ENCODE peak calls at places on chromosomes 2 and 18, in eight cellular contexts. One of them, this sample, is unnamed.

GRCh38 chr2:12202301-12202700 is 455.9 kb downstream of the LPIN1 start:
- DNase-seq in GM13976: no peak
- DNase-seq in neural progenitor cell: no peak
- DNase-seq in H9: no peak
- DNase-seq in spleen: no peak
- DNase-seq in cardiac fibroblast: peak; percentile 91
- DNase-seq in ascending aorta: no peak
- DNase-seq in mesothelial cell of epicardium: no peak
- DNase-seq in this sample: peak; percentile 90

GRCh38 chr2:173979721-173980351 is 14.7 kb upstream of the SP3 start:
- DNase-seq in GM13976: no peak
- DNase-seq in neural progenitor cell: no peak
- DNase-seq in mesothelial cell of epicardium: no peak
- DNase-seq in spleen: no peak
- DNase-seq in ascending aorta: no peak
- DNase-seq in cardiac fibroblast: peak; percentile 88
- DNase-seq in H9: no peak
- DNase-seq in this sample: peak; percentile 74

GRCh38 chr2:168518555-168519066 is 62.5 kb downstream of the CERS6 start:
- DNase-seq in cardiac fibroblast: peak; percentile 52
- DNase-seq in neural progenitor cell: peak; percentile 70
- DNase-seq in spleen: no peak
- DNase-seq in GM13976: no peak
- DNase-seq in H9: no peak
- DNase-seq in ascending aorta: no peak
- DNase-seq in mesothelial cell of epicardium: no peak
- DNase-seq in this sample: peak; percentile 44

GRCh38 chr2:118388771-118389170 is 300.5 kb downstream of the INSIG2 start:
- DNase-seq in cardiac fibroblast: no peak
- DNase-seq in H9: no peak
- DNase-seq in neural progenitor cell: no peak
- DNase-seq in spleen: no peak
- DNase-seq in mesothelial cell of epicardium: no peak
- DNase-seq in ascending aorta: no peak
- DNase-seq in GM13976: no peak
- DNase-seq in this sample: peak; percentile 5

GRCh38 chr2:48946444-48947048 is 191.0 kb upstream of the LHCGR start:
- DNase-seq in ascending aorta: no peak
- DNase-seq in H9: peak; percentile 38
- DNase-seq in cardiac fibroblast: peak; percentile 60
- DNase-seq in neural progenitor cell: peak; percentile 74
- DNase-seq in spleen: no peak
- DNase-seq in mesothelial cell of epicardium: no peak
- DNase-seq in GM13976: peak; percentile 63
- DNase-seq in this sample: peak; percentile 64

GRCh38 chr2:165793161-165793778 is 777 bp downstream of the GALNT3 start:
- DNase-seq in mesothelial cell of epicardium: no peak
- DNase-seq in spleen: no peak
- DNase-seq in neural progenitor cell: peak; percentile 51
- DNase-seq in GM13976: no peak
- DNase-seq in cardiac fibroblast: no peak
- DNase-seq in H9: peak; percentile 37
- DNase-seq in ascending aorta: no peak
- DNase-seq in this sample: no peak

GRCh38 chr2:232761301-232761907 is 15.0 kb downstream of the KCNJ13 start:
- DNase-seq in mesothelial cell of epicardium: no peak
- DNase-seq in neural progenitor cell: peak; percentile 48
- DNase-seq in H9: no peak
- DNase-seq in ascending aorta: no peak
- DNase-seq in cardiac fibroblast: peak; percentile 56
- DNase-seq in GM13976: peak; percentile 32
- DNase-seq in spleen: no peak
- DNase-seq in this sample: peak; percentile 59

GRCh38 chr2:164954954-164955701 is at the start of gene SLC38A11:
- DNase-seq in neural progenitor cell: no peak
- DNase-seq in GM13976: no peak
- DNase-seq in spleen: peak; percentile 82
- DNase-seq in H9: peak; percentile 41
- DNase-seq in ascending aorta: no peak
- DNase-seq in mesothelial cell of epicardium: no peak
- DNase-seq in cardiac fibroblast: peak; percentile 5
- DNase-seq in this sample: peak; percentile 8

GRCh38 chr2:43343573-43344304 is 117.3 kb upstream of the ZFP36L2 start:
- DNase-seq in ascending aorta: peak; percentile 69
- DNase-seq in mesothelial cell of epicardium: no peak
- DNase-seq in H9: no peak
- DNase-seq in spleen: no peak
- DNase-seq in neural progenitor cell: no peak
- DNase-seq in GM13976: no peak
- DNase-seq in cardiac fibroblast: peak; percentile 92
- DNase-seq in this sample: peak; percentile 91

GRCh38 chr2:132824716-132825115 is 154.7 kb upstream of the LYPD1 start:
- DNase-seq in spleen: no peak
- DNase-seq in ascending aorta: no peak
- DNase-seq in neural progenitor cell: no peak
- DNase-seq in H9: no peak
- DNase-seq in cardiac fibroblast: no peak
- DNase-seq in mesothelial cell of epicardium: no peak
- DNase-seq in GM13976: no peak
- DNase-seq in this sample: no peak

GRCh38 chr2:234939576-234939975 is 12.2 kb upstream of the SH3BP4 start:
- DNase-seq in mesothelial cell of epicardium: no peak
- DNase-seq in ascending aorta: no peak
- DNase-seq in GM13976: no peak
- DNase-seq in cardiac fibroblast: no peak
- DNase-seq in neural progenitor cell: no peak
- DNase-seq in spleen: no peak
- DNase-seq in H9: no peak
- DNase-seq in this sample: no peak

GRCh38 chr2:74146929-74147728 is 583 bp downstream of the BOLA3 start:
- DNase-seq in spleen: no peak
- DNase-seq in cardiac fibroblast: peak; percentile 39
- DNase-seq in mesothelial cell of epicardium: no peak
- DNase-seq in GM13976: peak; percentile 47
- DNase-seq in H9: no peak
- DNase-seq in ascending aorta: no peak
- DNase-seq in neural progenitor cell: no peak
- DNase-seq in this sample: peak; percentile 31

GRCh38 chr2:194289712-194290346 is 1367.2 kb upstream of the SLC39A10 start:
- DNase-seq in spleen: no peak
- DNase-seq in ascending aorta: no peak
- DNase-seq in neural progenitor cell: no peak
- DNase-seq in cardiac fibroblast: no peak
- DNase-seq in GM13976: no peak
- DNase-seq in H9: no peak
- DNase-seq in mesothelial cell of epicardium: no peak
- DNase-seq in this sample: no peak

GRCh38 chr2:75952173-75952572 is 241.5 kb upstream of the GCFC2 start:
- DNase-seq in spleen: no peak
- DNase-seq in ascending aorta: no peak
- DNase-seq in GM13976: no peak
- DNase-seq in cardiac fibroblast: no peak
- DNase-seq in mesothelial cell of epicardium: no peak
- DNase-seq in neural progenitor cell: no peak
- DNase-seq in H9: no peak
- DNase-seq in this sample: no peak

GRCh38 chr2:138223321-138223720 is 259.0 kb downstream of the HNMT start:
- DNase-seq in ascending aorta: no peak
- DNase-seq in H9: no peak
- DNase-seq in GM13976: no peak
- DNase-seq in mesothelial cell of epicardium: no peak
- DNase-seq in spleen: no peak
- DNase-seq in neural progenitor cell: no peak
- DNase-seq in cardiac fibroblast: no peak
- DNase-seq in this sample: no peak

GRCh38 chr2:134504586-134505336 is 214.0 kb downstream of the TMEM163 start:
- DNase-seq in GM13976: no peak
- DNase-seq in neural progenitor cell: no peak
- DNase-seq in cardiac fibroblast: no peak
- DNase-seq in ascending aorta: no peak
- DNase-seq in H9: no peak
- DNase-seq in mesothelial cell of epicardium: no peak
- DNase-seq in spleen: no peak
- DNase-seq in this sample: no peak

GRCh38 chr2:164060031-164060430 is 324.2 kb upstream of the FIGN start:
- DNase-seq in neural progenitor cell: no peak
- DNase-seq in GM13976: no peak
- DNase-seq in H9: no peak
- DNase-seq in cardiac fibroblast: no peak
- DNase-seq in spleen: no peak
- DNase-seq in ascending aorta: no peak
- DNase-seq in mesothelial cell of epicardium: no peak
- DNase-seq in this sample: no peak

GRCh38 chr18:9753863-9754262 is 45.8 kb downstream of the RAB31 start:
- DNase-seq in mesothelial cell of epicardium: no peak
- DNase-seq in GM13976: no peak
- DNase-seq in cardiac fibroblast: peak; percentile 12
- DNase-seq in H9: no peak
- DNase-seq in spleen: no peak
- DNase-seq in ascending aorta: no peak
- DNase-seq in neural progenitor cell: no peak
- DNase-seq in this sample: no peak

GRCh38 chr2:180871649-180872048 is 108.8 kb upstream of the UBE2E3 start:
- DNase-seq in H9: no peak
- DNase-seq in spleen: no peak
- DNase-seq in cardiac fibroblast: no peak
- DNase-seq in mesothelial cell of epicardium: no peak
- DNase-seq in GM13976: no peak
- DNase-seq in ascending aorta: no peak
- DNase-seq in neural progenitor cell: no peak
- DNase-seq in this sample: no peak

GRCh38 chr2:233462826-233463470 is 103.6 kb downstream of the USP40 start:
- DNase-seq in H9: no peak
- DNase-seq in neural progenitor cell: no peak
- DNase-seq in ascending aorta: no peak
- DNase-seq in cardiac fibroblast: no peak
- DNase-seq in GM13976: no peak
- DNase-seq in spleen: peak; percentile 56
- DNase-seq in mesothelial cell of epicardium: no peak
- DNase-seq in this sample: no peak

GRCh38 chr2:7900593-7900992 is 781.3 kb upstream of the ID2 start:
- DNase-seq in H9: no peak
- DNase-seq in spleen: no peak
- DNase-seq in GM13976: no peak
- DNase-seq in neural progenitor cell: no peak
- DNase-seq in mesothelial cell of epicardium: no peak
- DNase-seq in cardiac fibroblast: no peak
- DNase-seq in ascending aorta: no peak
- DNase-seq in this sample: no peak

GRCh38 chr2:28362991-28363521 is 29.6 kb upstream of the FOSL2 start:
- DNase-seq in H9: no peak
- DNase-seq in mesothelial cell of epicardium: no peak
- DNase-seq in GM13976: no peak
- DNase-seq in cardiac fibroblast: no peak
- DNase-seq in neural progenitor cell: no peak
- DNase-seq in ascending aorta: no peak
- DNase-seq in spleen: peak; percentile 64
- DNase-seq in this sample: no peak

GRCh38 chr2:121529439-121530209 is 1.1 kb upstream of the RNU4ATAC start:
- DNase-seq in GM13976: peak; percentile 59
- DNase-seq in cardiac fibroblast: peak; percentile 71
- DNase-seq in mesothelial cell of epicardium: peak; percentile 46
- DNase-seq in ascending aorta: no peak
- DNase-seq in H9: peak; percentile 86
- DNase-seq in neural progenitor cell: peak; percentile 85
- DNase-seq in spleen: no peak
- DNase-seq in this sample: peak; percentile 59

GRCh38 chr18:27750014-27750413 is 426.9 kb downstream of the CDH2 start:
- DNase-seq in H9: peak; percentile 80
- DNase-seq in GM13976: peak; percentile 7
- DNase-seq in cardiac fibroblast: peak; percentile 73
- DNase-seq in neural progenitor cell: peak; percentile 20
- DNase-seq in ascending aorta: no peak
- DNase-seq in spleen: no peak
- DNase-seq in mesothelial cell of epicardium: no peak
- DNase-seq in this sample: peak; percentile 84
- TF ChIP-seq CTCF in H9: peak; percentile 90
- TF ChIP-seq CTCF in GM13976: peak; percentile 23
- TF ChIP-seq CTCF in cardiac fibroblast: peak; percentile 88
- TF ChIP-seq CTCF in neural progenitor cell: peak; percentile 56
- TF ChIP-seq CTCF in ascending aorta: no peak
- TF ChIP-seq CTCF in spleen: no peak
- TF ChIP-seq CTCF in mesothelial cell of epicardium: no peak
- TF ChIP-seq CTCF in this sample: peak; percentile 93

GRCh38 chr2:199869653-199870052 is 18.7 kb upstream of the FTCDNL1 start:
- DNase-seq in ascending aorta: no peak
- DNase-seq in mesothelial cell of epicardium: no peak
- DNase-seq in spleen: no peak
- DNase-seq in neural progenitor cell: no peak
- DNase-seq in H9: no peak
- DNase-seq in GM13976: no peak
- DNase-seq in cardiac fibroblast: no peak
- DNase-seq in this sample: no peak

GRCh38 chr2:199869227-199869541 is 18.2 kb upstream of the FTCDNL1 start:
- DNase-seq in cardiac fibroblast: no peak
- DNase-seq in H9: no peak
- DNase-seq in neural progenitor cell: no peak
- DNase-seq in mesothelial cell of epicardium: no peak
- DNase-seq in spleen: no peak
- DNase-seq in GM13976: no peak
- DNase-seq in ascending aorta: no peak
- DNase-seq in this sample: no peak

GRCh38 chr2:199865905-199866304 is 14.9 kb upstream of the FTCDNL1 start:
- DNase-seq in mesothelial cell of epicardium: no peak
- DNase-seq in spleen: no peak
- DNase-seq in neural progenitor cell: no peak
- DNase-seq in ascending aorta: no peak
- DNase-seq in cardiac fibroblast: no peak
- DNase-seq in H9: no peak
- DNase-seq in GM13976: no peak
- DNase-seq in this sample: no peak

GRCh38 chr2:199870581-199870980 is 19.6 kb upstream of the FTCDNL1 start:
- DNase-seq in neural progenitor cell: no peak
- DNase-seq in ascending aorta: no peak
- DNase-seq in cardiac fibroblast: no peak
- DNase-seq in GM13976: no peak
- DNase-seq in mesothelial cell of epicardium: no peak
- DNase-seq in spleen: no peak
- DNase-seq in H9: no peak
- DNase-seq in this sample: no peak

GRCh38 chr2:199868431-199869226 is 17.6 kb upstream of the FTCDNL1 start:
- DNase-seq in neural progenitor cell: peak; percentile 10
- DNase-seq in mesothelial cell of epicardium: no peak
- DNase-seq in GM13976: no peak
- DNase-seq in H9: no peak
- DNase-seq in cardiac fibroblast: no peak
- DNase-seq in ascending aorta: no peak
- DNase-seq in spleen: no peak
- DNase-seq in this sample: no peak
- TF ChIP-seq CTCF in neural progenitor cell: no peak
- TF ChIP-seq CTCF in mesothelial cell of epicardium: no peak
- TF ChIP-seq CTCF in GM13976: no peak
- TF ChIP-seq CTCF in H9: no peak
- TF ChIP-seq CTCF in cardiac fibroblast: no peak
- TF ChIP-seq CTCF in ascending aorta: no peak
- TF ChIP-seq CTCF in spleen: no peak
- TF ChIP-seq CTCF in this sample: no peak

GRCh38 chr2:86507600-86507999 is 55.6 kb downstream of the CHMP3 start:
- DNase-seq in cardiac fibroblast: no peak
- DNase-seq in GM13976: no peak
- DNase-seq in neural progenitor cell: no peak
- DNase-seq in spleen: no peak
- DNase-seq in ascending aorta: no peak
- DNase-seq in H9: no peak
- DNase-seq in mesothelial cell of epicardium: no peak
- DNase-seq in this sample: no peak
- TF ChIP-seq CTCF in cardiac fibroblast: no peak
- TF ChIP-seq CTCF in GM13976: no peak
- TF ChIP-seq CTCF in neural progenitor cell: no peak
- TF ChIP-seq CTCF in spleen: no peak
- TF ChIP-seq CTCF in ascending aorta: no peak
- TF ChIP-seq CTCF in H9: no peak
- TF ChIP-seq CTCF in mesothelial cell of epicardium: no peak
- TF ChIP-seq CTCF in this sample: no peak

GRCh38 chr2:202035089-202035940 is 1.7 kb downstream of the FZD7 start:
- DNase-seq in spleen: peak; percentile 83
- DNase-seq in mesothelial cell of epicardium: peak; percentile 28
- DNase-seq in H9: peak; percentile 54
- DNase-seq in GM13976: peak; percentile 36
- DNase-seq in neural progenitor cell: peak; percentile 85
- DNase-seq in ascending aorta: no peak
- DNase-seq in cardiac fibroblast: peak; percentile 68
- DNase-seq in this sample: peak; percentile 56
- TF ChIP-seq CTCF in spleen: peak; percentile 39
- TF ChIP-seq CTCF in mesothelial cell of epicardium: peak; percentile 25
- TF ChIP-seq CTCF in H9: peak; percentile 67
- TF ChIP-seq CTCF in GM13976: peak; percentile 12
- TF ChIP-seq CTCF in neural progenitor cell: peak; percentile 74
- TF ChIP-seq CTCF in ascending aorta: no peak
- TF ChIP-seq CTCF in cardiac fibroblast: peak; percentile 27
- TF ChIP-seq CTCF in this sample: peak; percentile 33